ENCODE peak calls at places on chromosomes 7 and 10, in eight cellular contexts. G is stimulated activated CD8-positive, alpha-beta memory T cell treated with anti-CD3 and anti-CD28 coated beads, Interleukin-15, amount 100 ng/mL, for 24 hours; K is vagina; N is frontal cortex; F is stimulated activated naive CD4-positive, alpha-beta T cell; D is AG04450; B is neural crest cell; Y is stimulated activated CD4-positive, alpha-beta T cell treated with anti-CD3 and anti-CD28 coated beads, Interleukin-1b, Interleukin-23, amount 100 ng/mL, for 1 hour. J is an unnamed sample.

GRCh38 chr10:131167036-131167860 is 144.3 kb downstream of the TCERG1L start:
- DNase-seq in F (no peak), K (peak), B (no peak), D (no peak), G (no peak), Y (no peak), N (no peak), J (no peak)

GRCh38 chr7:129779602-129780256 is 168.2 kb downstream of the NRF1 start:
- DNase-seq in Y (no peak), N (no peak), F (peak), B (no peak), D (no peak), G (no peak), K (no peak), J (no peak)

GRCh38 chr10:62610649-62611229 is 193.8 kb upstream of the ADO start:
- DNase-seq in N (peak), K (no peak), G (peak), B (peak), F (peak), D (no peak), Y (peak), J (peak)

GRCh38 chr10:102227050-102227449 is 951 bp downstream of the ELOVL3 start:
- DNase-seq in G (no peak), B (no peak), Y (no peak), D (no peak), K (no peak), F (no peak), N (no peak), J (no peak)

GRCh38 chr7:28957822-28958234 is 302 bp downstream of the TRIL start:
- DNase-seq in K (no peak), D (no peak), F (no peak), N (no peak), B (no peak), Y (no peak), G (no peak), J (no peak)

GRCh38 chr10:43458227-43458626 is 21.3 kb downstream of the ZNF487 start:
- DNase-seq in K (no peak), N (no peak), B (no peak), Y (no peak), F (no peak), D (no peak), G (no peak), J (no peak)

GRCh38 chr7:74405191-74405898 is 48.4 kb upstream of the GTF2IRD1 start:
- DNase-seq in K (no peak), F (no peak), Y (no peak), G (no peak), B (peak), D (no peak), N (no peak), J (no peak)

GRCh38 chr7:75950111-75950681 is 35.2 kb downstream of the POR start:
- DNase-seq in K (no peak), D (no peak), G (no peak), Y (no peak), N (no peak), F (no peak), B (no peak), J (no peak)

GRCh38 chr10:78944658-78945333 is 124.0 kb upstream of the ZMIZ1 start:
- DNase-seq in Y (no peak), K (no peak), B (no peak), D (peak), F (no peak), G (no peak), N (no peak), J (no peak)

J was measured in T-cell.